ENCODE peak calls at places on chromosomes 2 and 18, in five cellular contexts. Q, S, U, A and E are unnamed samples. For H3K4me1, the result is how much of the 10 kb centered on the place peaks cover.

GRCh38 chr2:236550701-236551465 is 18.7 kb upstream of the ACKR3 start:
- DNase-seq in Q (no peak), S (no peak), A (no peak), U (peak), E (no peak)

GRCh38 chr2:212926948-212927347 is 224.5 kb downstream of the IKZF2 start:
- DNase-seq in U (no peak), A (no peak), S (no peak), Q (peak), E (peak)

GRCh38 chr2:126437016-126437415 is 218.9 kb upstream of the GYPC start:
- DNase-seq in Q (no peak), U (no peak), A (no peak), S (no peak), E (no peak)

GRCh38 chr2:27085670-27086089 is 892 bp upstream of the KHK start:
- DNase-seq in A (no peak), S (peak), Q (peak), U (no peak), E (peak)

GRCh38 chr18:73741946-73742345 is 405.7 kb downstream of the FBXO15 start:
- DNase-seq in A (no peak), U (no peak), S (no peak), Q (no peak), E (no peak)

GRCh38 chr2:191488135-191488534 is 189.8 kb upstream of the NABP1 start:
- DNase-seq in A (no peak), Q (no peak), U (no peak), S (no peak), E (no peak)

GRCh38 chr2:203535784-203536590 is 886 bp upstream of the RAPH1 start:
- DNase-seq in Q (no peak), A (no peak), S (no peak), U (no peak), E (no peak)

GRCh38 chr2:111628221-111628620 is 255.8 kb downstream of the ANAPC1 start:
- DNase-seq in A (no peak), Q (no peak), U (no peak), S (no peak), E (no peak)

GRCh38 chr2:238939074-238939473 is 91.2 kb downstream of the TWIST2 start:
- DNase-seq in A (no peak), Q (peak), S (no peak), U (no peak), E (peak)

GRCh38 chr18:4096501-4096900 is 358.6 kb downstream of the DLGAP1 start:
- DNase-seq in Q (no peak), A (no peak), S (no peak), U (no peak), E (no peak)
- H3K27ac ChIP-seq in Q (no peak), A (no peak), S (no peak), U (no peak), E (no peak)

GRCh38 chr18:55502346-55502710 is 85.7 kb downstream of the TCF4 start:
- DNase-seq in Q (no peak), S (peak), A (no peak), U (no peak), E (no peak)
- H3K4me1 ChIP-seq in Q (under half), S (half or more), A (under half), U (under half), E (under half)

GRCh38 chr2:49686291-49686690 is 532.0 kb upstream of the FSHR start:
- DNase-seq in A (no peak), S (no peak), Q (no peak), U (no peak), E (no peak)

GRCh38 chr2:49686897-49687442 is 532.7 kb upstream of the FSHR start:
- DNase-seq in S (no peak), Q (no peak), A (no peak), U (no peak), E (no peak)

DNA sequence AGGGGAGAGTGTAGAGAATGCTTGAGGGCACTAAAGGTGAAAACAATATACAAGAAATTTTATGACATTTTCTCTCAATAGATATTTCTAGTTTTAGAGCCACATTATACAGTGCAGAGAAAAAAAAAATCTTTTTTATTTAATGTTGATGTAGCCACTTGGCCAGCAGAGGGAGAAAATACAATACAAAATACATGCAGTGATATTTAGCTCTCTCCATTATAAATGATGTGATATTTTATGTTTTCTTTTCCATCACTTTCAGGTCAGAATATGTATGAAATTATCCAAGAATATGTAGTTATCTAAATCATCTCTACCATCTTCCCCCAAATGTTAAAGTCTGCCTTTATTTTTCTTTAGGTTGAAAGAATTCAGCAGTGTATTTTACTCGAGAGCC is 533.6 kb upstream of the FSHR start:
- DNase-seq in U (peak), A (no peak), Q (no peak), S (no peak), E (no peak)
- TF ChIP-seq CTCF in U (peak), A (no peak), Q (peak), S (no peak), E (no peak)

DNA sequence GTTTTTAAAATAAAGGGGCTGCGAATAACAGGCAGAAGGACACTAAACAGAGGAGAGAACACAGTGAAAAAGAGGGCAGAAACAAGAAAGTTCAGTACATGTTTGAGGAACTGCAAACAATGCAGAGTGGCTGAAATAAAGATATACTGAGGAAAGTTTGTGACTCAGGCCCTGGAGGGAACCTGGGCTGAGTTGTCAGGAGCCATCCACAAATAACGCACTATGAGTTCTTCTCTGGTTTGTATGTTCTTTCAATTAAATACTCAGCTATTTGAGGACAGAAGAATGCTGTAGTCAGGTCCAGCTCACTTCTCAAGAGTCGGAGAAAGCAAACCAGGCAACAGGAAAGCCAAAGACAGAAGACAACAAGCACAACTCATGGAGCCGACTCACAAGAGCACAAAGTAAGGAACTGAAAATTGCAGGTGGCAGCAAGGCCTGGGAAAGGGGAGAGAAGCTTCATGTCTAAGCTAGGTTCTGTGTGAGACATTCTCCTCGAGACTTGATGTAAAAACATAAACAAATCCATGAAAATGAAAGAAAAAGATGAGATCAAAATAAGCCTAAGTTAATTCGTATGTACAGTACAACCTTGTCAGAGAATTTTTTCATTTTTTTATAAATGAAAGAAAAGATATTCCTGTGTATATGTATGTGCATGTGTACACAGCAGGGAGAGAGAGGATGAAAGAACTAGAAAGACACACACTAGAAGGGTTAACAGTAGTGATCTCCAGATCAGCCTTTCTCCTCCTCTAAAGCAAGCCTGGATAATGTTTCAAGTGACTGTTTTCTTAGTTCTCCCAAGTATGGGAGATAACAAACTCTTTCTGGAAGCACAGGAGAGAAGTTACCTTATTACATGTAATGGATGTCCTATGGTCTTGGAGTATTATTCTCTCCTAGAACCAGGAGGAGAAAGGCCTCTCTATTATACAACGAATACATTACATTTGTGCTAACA is 41.5 kb downstream of the CHN1 start:
- DNase-seq in Q (no peak), A (no peak), U (peak), S (no peak), E (no peak)
- H3K27ac ChIP-seq in Q (no peak), A (no peak), U (no peak), S (no peak), E (no peak)